ENCODE peak calls at places on chromosomes 4 and X, in seven cellular contexts. One of them, this sample, is unnamed.
A peak's percentile ranks its signal among the peaks of the same experiment; 100 is the strongest.

GRCh38 chrX:96372313-96373046 is 312.2 kb upstream of the DIAPH2 start:
- DNase-seq in fibroblast of lung: peak; percentile 79
- DNase-seq in heart right ventricle: no peak
- DNase-seq in brain microvascular endothelial cell: peak; percentile 22
- DNase-seq in psoas muscle: no peak
- DNase-seq in stomach: no peak
- DNase-seq in cardiac muscle cell: peak; percentile 70
- DNase-seq in this sample: no peak

GRCh38 chr4:26792639-26793038 is 68.0 kb upstream of the STIM2 start:
- DNase-seq in brain microvascular endothelial cell: no peak
- DNase-seq in fibroblast of lung: no peak
- DNase-seq in psoas muscle: no peak
- DNase-seq in cardiac muscle cell: no peak
- DNase-seq in heart right ventricle: no peak
- DNase-seq in stomach: no peak
- DNase-seq in this sample: no peak

GRCh38 chr4:8844976-8845690 is 26.5 kb downstream of the HMX1 start:
- DNase-seq in psoas muscle: no peak
- DNase-seq in heart right ventricle: no peak
- DNase-seq in brain microvascular endothelial cell: no peak
- DNase-seq in fibroblast of lung: no peak
- DNase-seq in stomach: no peak
- DNase-seq in cardiac muscle cell: no peak
- DNase-seq in this sample: peak; percentile 5

GRCh38 chr4:128565565-128566186 is 243.8 kb upstream of the JADE1 start:
- DNase-seq in heart right ventricle: peak; percentile 39
- DNase-seq in cardiac muscle cell: peak; percentile 67
- DNase-seq in brain microvascular endothelial cell: no peak
- DNase-seq in fibroblast of lung: peak; percentile 55
- DNase-seq in psoas muscle: peak; percentile 30
- DNase-seq in stomach: peak; percentile 74
- DNase-seq in this sample: no peak

GRCh38 chr4:5142726-5143125 is 91.4 kb downstream of the STK32B start:
- DNase-seq in stomach: peak; percentile 66
- DNase-seq in cardiac muscle cell: peak; percentile 70
- DNase-seq in psoas muscle: no peak
- DNase-seq in fibroblast of lung: peak; percentile 58
- DNase-seq in heart right ventricle: no peak
- DNase-seq in brain microvascular endothelial cell: peak; percentile 61
- DNase-seq in this sample: no peak

GRCh38 chrX:56786889-56787733 is 58.1 kb downstream of the NBDY start:
- DNase-seq in brain microvascular endothelial cell: no peak
- DNase-seq in psoas muscle: no peak
- DNase-seq in stomach: peak; percentile 16
- DNase-seq in fibroblast of lung: no peak
- DNase-seq in heart right ventricle: no peak
- DNase-seq in cardiac muscle cell: no peak
- DNase-seq in this sample: no peak

GRCh38 chr4:187414716-187415115 is 580.9 kb upstream of the ZFP42 start:
- DNase-seq in heart right ventricle: no peak
- DNase-seq in psoas muscle: no peak
- DNase-seq in brain microvascular endothelial cell: no peak
- DNase-seq in stomach: no peak
- DNase-seq in fibroblast of lung: peak; percentile 17
- DNase-seq in cardiac muscle cell: no peak
- DNase-seq in this sample: no peak

GRCh38 chr4:153676491-153676890 is 7.6 kb upstream of the TLR2 start:
- DNase-seq in psoas muscle: no peak
- DNase-seq in stomach: no peak
- DNase-seq in heart right ventricle: no peak
- DNase-seq in cardiac muscle cell: no peak
- DNase-seq in brain microvascular endothelial cell: peak; percentile 81
- DNase-seq in fibroblast of lung: no peak
- DNase-seq in this sample: no peak

GRCh38 chr4:16225139-16225538 is 1.1 kb downstream of the TAPT1 start:
- DNase-seq in brain microvascular endothelial cell: no peak
- DNase-seq in psoas muscle: no peak
- DNase-seq in heart right ventricle: no peak
- DNase-seq in cardiac muscle cell: peak; percentile 47
- DNase-seq in fibroblast of lung: peak; percentile 55
- DNase-seq in stomach: no peak
- DNase-seq in this sample: no peak

GRCh38 chrX:20231598-20231997 is 35.1 kb downstream of the RPS6KA3 start:
- DNase-seq in cardiac muscle cell: no peak
- DNase-seq in psoas muscle: no peak
- DNase-seq in fibroblast of lung: no peak
- DNase-seq in heart right ventricle: no peak
- DNase-seq in brain microvascular endothelial cell: no peak
- DNase-seq in stomach: no peak
- DNase-seq in this sample: no peak

GRCh38 chrX:68824565-68825125 is 4.2 kb upstream of the EFNB1 start:
- DNase-seq in fibroblast of lung: no peak
- DNase-seq in stomach: no peak
- DNase-seq in brain microvascular endothelial cell: no peak
- DNase-seq in psoas muscle: no peak
- DNase-seq in cardiac muscle cell: no peak
- DNase-seq in heart right ventricle: no peak
- DNase-seq in this sample: no peak

GRCh38 chr4:95050980-95051688 is 293.4 kb downstream of the BMPR1B start:
- DNase-seq in brain microvascular endothelial cell: no peak
- DNase-seq in cardiac muscle cell: no peak
- DNase-seq in stomach: no peak
- DNase-seq in fibroblast of lung: no peak
- DNase-seq in heart right ventricle: no peak
- DNase-seq in psoas muscle: peak; percentile 17
- DNase-seq in this sample: no peak

DNA sequence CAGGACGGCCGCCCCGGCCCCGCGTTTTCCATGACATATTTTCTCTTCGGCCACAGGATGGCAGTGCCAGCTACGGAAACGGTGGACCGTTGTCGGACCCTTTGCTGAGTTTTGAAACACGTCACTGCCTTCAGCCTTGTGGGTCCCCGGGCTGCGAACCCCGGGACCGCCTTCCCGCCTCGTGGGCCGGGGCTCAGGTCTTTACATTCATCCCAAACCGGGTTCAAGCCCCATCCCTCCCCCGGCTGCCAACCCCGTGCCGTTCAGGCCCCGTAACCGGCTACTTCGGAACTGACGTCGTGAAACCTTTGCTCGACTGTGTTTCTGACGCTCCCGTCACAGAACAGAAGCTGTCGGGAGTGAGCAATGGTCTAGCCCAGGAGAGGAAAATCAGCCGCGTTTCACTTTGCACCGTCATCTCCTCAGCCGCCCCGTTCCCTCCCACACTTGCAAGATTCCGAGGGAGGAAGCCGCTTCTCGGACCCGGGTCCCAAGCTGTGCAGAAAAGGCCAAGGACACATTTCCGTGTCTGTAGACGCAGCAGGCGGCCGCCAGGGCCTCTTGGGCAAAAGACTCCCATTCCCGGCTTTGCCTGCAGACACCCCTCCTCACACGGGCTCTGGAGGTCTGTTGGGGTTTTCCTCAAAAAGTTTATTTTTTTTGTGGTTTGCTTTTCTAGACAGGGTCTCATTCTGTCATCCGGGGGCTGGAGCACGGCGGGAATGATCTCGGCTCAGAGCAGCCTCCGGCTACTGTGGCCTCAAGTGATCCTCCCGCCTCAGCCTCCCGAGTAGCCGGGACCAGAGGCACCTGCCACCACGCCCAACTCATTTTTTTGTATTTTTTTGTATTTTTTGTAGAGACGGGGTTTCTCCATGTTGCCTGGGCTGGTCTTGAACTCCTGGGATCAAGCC is 41.4 kb upstream of the PPP2R3B start:
- DNase-seq in cardiac muscle cell: no peak
- DNase-seq in brain microvascular endothelial cell: peak; percentile 20
- DNase-seq in stomach: no peak
- DNase-seq in fibroblast of lung: peak; percentile 12
- DNase-seq in psoas muscle: no peak
- DNase-seq in heart right ventricle: no peak
- DNase-seq in this sample: no peak
- TF ChIP-seq CTCF in cardiac muscle cell: no peak
- TF ChIP-seq CTCF in brain microvascular endothelial cell: peak; percentile 63
- TF ChIP-seq CTCF in stomach: no peak
- TF ChIP-seq CTCF in fibroblast of lung: no peak
- TF ChIP-seq CTCF in psoas muscle: no peak
- TF ChIP-seq CTCF in heart right ventricle: no peak
- TF ChIP-seq CTCF in this sample: no peak

DNA sequence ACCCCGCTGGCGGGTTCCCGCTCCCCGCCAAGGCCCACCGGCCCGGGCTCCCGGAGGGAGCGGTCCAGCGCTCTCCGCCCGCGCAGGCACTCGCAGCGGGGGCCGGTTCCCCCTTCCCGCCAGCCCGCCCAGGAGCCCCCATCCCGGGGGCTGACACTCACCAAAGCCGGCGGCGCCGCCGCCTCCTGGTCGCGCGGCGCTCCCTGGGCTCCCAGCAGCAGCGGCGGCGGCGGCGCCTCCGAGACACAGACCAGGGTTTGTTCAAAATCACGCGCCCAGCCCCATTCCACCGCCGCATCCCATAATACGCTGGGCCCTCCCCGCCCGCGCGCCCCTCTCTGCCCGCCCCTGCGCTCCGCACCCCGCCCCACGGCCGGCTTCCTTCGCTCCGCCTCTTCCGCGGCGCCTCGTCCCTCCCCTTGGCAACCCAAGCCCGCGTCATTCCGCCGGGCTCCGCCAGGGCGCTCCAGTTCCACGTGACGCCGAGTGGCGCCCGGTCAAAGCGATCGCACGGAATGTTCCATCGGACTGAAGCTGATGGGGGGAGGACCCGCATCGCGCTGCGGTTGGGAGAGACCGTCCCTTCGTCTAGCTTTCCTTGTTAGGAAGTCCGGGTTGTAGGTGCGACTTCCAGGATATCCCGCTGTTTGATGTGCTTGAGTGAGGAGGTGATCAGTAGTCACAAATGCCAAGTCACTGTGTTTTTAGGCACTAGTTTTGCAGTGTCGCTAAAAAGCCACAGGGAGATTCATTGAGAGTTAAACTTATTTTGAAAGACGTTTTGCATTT is 2.2 kb upstream of the LIN54 start:
- DNase-seq in brain microvascular endothelial cell: peak; percentile 94
- DNase-seq in psoas muscle: peak; percentile 97
- DNase-seq in heart right ventricle: peak; percentile 98
- DNase-seq in stomach: peak; percentile 98
- DNase-seq in cardiac muscle cell: peak; percentile 99
- DNase-seq in fibroblast of lung: peak; percentile 99
- DNase-seq in this sample: peak; percentile 97
- TF ChIP-seq CTCF in brain microvascular endothelial cell: peak; percentile 63
- TF ChIP-seq CTCF in psoas muscle: peak; percentile 45
- TF ChIP-seq CTCF in heart right ventricle: peak; percentile 41
- TF ChIP-seq CTCF in stomach: peak; percentile 58
- TF ChIP-seq CTCF in cardiac muscle cell: peak; percentile 42
- TF ChIP-seq CTCF in fibroblast of lung: peak; percentile 42
- TF ChIP-seq CTCF in this sample: peak; percentile 64

GRCh38 chrX:49106930-49107329 is 16.6 kb downstream of the GPKOW start:
- DNase-seq in fibroblast of lung: peak; percentile 46
- DNase-seq in psoas muscle: no peak
- DNase-seq in stomach: peak; percentile 29
- DNase-seq in heart right ventricle: peak; percentile 13
- DNase-seq in cardiac muscle cell: peak; percentile 58
- DNase-seq in brain microvascular endothelial cell: peak; percentile 25
- DNase-seq in this sample: no peak
- TF ChIP-seq CTCF in fibroblast of lung: peak; percentile 51
- TF ChIP-seq CTCF in psoas muscle: peak; percentile 37
- TF ChIP-seq CTCF in stomach: peak; percentile 10
- TF ChIP-seq CTCF in heart right ventricle: peak; percentile 9
- TF ChIP-seq CTCF in cardiac muscle cell: peak; percentile 50
- TF ChIP-seq CTCF in brain microvascular endothelial cell: peak; percentile 66
- TF ChIP-seq CTCF in this sample: no peak

GRCh38 chr4:17276821-17277220 is 235.1 kb downstream of the QDPR start:
- DNase-seq in psoas muscle: peak; percentile 12
- DNase-seq in fibroblast of lung: peak; percentile 32
- DNase-seq in cardiac muscle cell: peak; percentile 78
- DNase-seq in brain microvascular endothelial cell: peak; percentile 45
- DNase-seq in stomach: no peak
- DNase-seq in heart right ventricle: peak; percentile 29
- DNase-seq in this sample: no peak

GRCh38 chr4:17284323-17285175 is 227.3 kb downstream of the QDPR start:
- DNase-seq in heart right ventricle: peak; percentile 20
- DNase-seq in brain microvascular endothelial cell: no peak
- DNase-seq in cardiac muscle cell: no peak
- DNase-seq in psoas muscle: no peak
- DNase-seq in stomach: no peak
- DNase-seq in fibroblast of lung: no peak
- DNase-seq in this sample: no peak

GRCh38 chr4:17283832-17284231 is 228.1 kb downstream of the QDPR start:
- DNase-seq in heart right ventricle: peak; percentile 25
- DNase-seq in brain microvascular endothelial cell: no peak
- DNase-seq in fibroblast of lung: no peak
- DNase-seq in stomach: peak; percentile 31
- DNase-seq in cardiac muscle cell: no peak
- DNase-seq in psoas muscle: no peak
- DNase-seq in this sample: no peak

GRCh38 chr4:17283251-17283650 is 228.6 kb downstream of the QDPR start:
- DNase-seq in fibroblast of lung: no peak
- DNase-seq in stomach: no peak
- DNase-seq in cardiac muscle cell: no peak
- DNase-seq in brain microvascular endothelial cell: no peak
- DNase-seq in psoas muscle: no peak
- DNase-seq in heart right ventricle: no peak
- DNase-seq in this sample: no peak

DNA sequence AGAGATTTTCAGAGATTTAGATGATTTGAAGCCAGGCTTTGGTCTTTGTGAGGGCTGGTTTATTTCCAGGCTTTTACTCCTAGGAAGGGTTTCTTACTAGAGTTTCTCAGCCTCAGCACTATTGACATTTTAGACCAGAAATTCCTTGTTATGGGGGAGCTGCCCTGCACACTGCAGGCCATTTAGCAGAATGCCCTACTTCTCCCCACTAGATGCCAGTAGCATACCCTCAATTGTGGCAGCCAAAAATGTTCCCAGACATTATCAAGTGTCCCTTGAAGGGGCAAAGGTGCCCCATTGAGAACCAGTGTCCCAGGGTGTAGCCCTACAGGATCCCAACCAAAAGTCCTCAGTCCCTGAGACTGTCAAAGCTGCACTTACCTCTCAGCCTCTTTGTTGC is 231.6 kb downstream of the QDPR start:
- DNase-seq in stomach: no peak
- DNase-seq in cardiac muscle cell: no peak
- DNase-seq in fibroblast of lung: no peak
- DNase-seq in brain microvascular endothelial cell: no peak
- DNase-seq in heart right ventricle: no peak
- DNase-seq in psoas muscle: no peak
- DNase-seq in this sample: no peak
- TF ChIP-seq CTCF in stomach: no peak
- TF ChIP-seq CTCF in cardiac muscle cell: no peak
- TF ChIP-seq CTCF in fibroblast of lung: no peak
- TF ChIP-seq CTCF in brain microvascular endothelial cell: no peak
- TF ChIP-seq CTCF in heart right ventricle: no peak
- TF ChIP-seq CTCF in psoas muscle: no peak
- TF ChIP-seq CTCF in this sample: no peak